ENCODE peak calls at places on chromosomes 16 and 17, in eight cellular contexts. One of them, this sample, is unnamed.

GRCh38 chr16:20510323-20510722 is 59.0 kb downstream of the ACSM2A start:
- DNase-seq in kidney epithelial cell: no peak
- DNase-seq in cardiac muscle cell: peak
- DNase-seq in uterus: no peak
- DNase-seq in BE2C: no peak
- DNase-seq in fibroblast of villous mesenchyme: no peak
- DNase-seq in astrocyte of the spinal cord: no peak
- DNase-seq in AG10803: no peak
- DNase-seq in this sample: no peak

GRCh38 chr16:21950782-21951521 is 2.2 kb upstream of the UQCRC2 start:
- DNase-seq in AG10803: peak
- DNase-seq in cardiac muscle cell: peak
- DNase-seq in BE2C: peak
- DNase-seq in kidney epithelial cell: no peak
- DNase-seq in astrocyte of the spinal cord: peak
- DNase-seq in uterus: no peak
- DNase-seq in fibroblast of villous mesenchyme: peak
- DNase-seq in this sample: peak

GRCh38 chr17:5203908-5204294 is 12.2 kb upstream of the ZNF594 start:
- DNase-seq in kidney epithelial cell: no peak
- DNase-seq in cardiac muscle cell: peak
- DNase-seq in AG10803: peak
- DNase-seq in astrocyte of the spinal cord: peak
- DNase-seq in uterus: no peak
- DNase-seq in BE2C: no peak
- DNase-seq in fibroblast of villous mesenchyme: peak
- DNase-seq in this sample: peak

GRCh38 chr16:24130494-24131085 is 125.5 kb upstream of the CACNG3 start:
- DNase-seq in BE2C: no peak
- DNase-seq in fibroblast of villous mesenchyme: no peak
- DNase-seq in AG10803: no peak
- DNase-seq in astrocyte of the spinal cord: no peak
- DNase-seq in uterus: no peak
- DNase-seq in kidney epithelial cell: no peak
- DNase-seq in cardiac muscle cell: no peak
- DNase-seq in this sample: no peak

GRCh38 chr17:41013606-41014005 is 4.7 kb upstream of the KRTAP3-1 start:
- DNase-seq in kidney epithelial cell: no peak
- DNase-seq in cardiac muscle cell: no peak
- DNase-seq in AG10803: peak
- DNase-seq in uterus: no peak
- DNase-seq in astrocyte of the spinal cord: no peak
- DNase-seq in fibroblast of villous mesenchyme: peak
- DNase-seq in BE2C: no peak
- DNase-seq in this sample: no peak

GRCh38 chr16:72434159-72434558 is 262.2 kb upstream of the PMFBP1 start:
- DNase-seq in kidney epithelial cell: no peak
- DNase-seq in uterus: no peak
- DNase-seq in astrocyte of the spinal cord: peak
- DNase-seq in fibroblast of villous mesenchyme: peak
- DNase-seq in cardiac muscle cell: peak
- DNase-seq in BE2C: no peak
- DNase-seq in AG10803: peak
- DNase-seq in this sample: peak

GRCh38 chr16:31092330-31092729 is 2.3 kb downstream of the VKORC1 start:
- DNase-seq in uterus: no peak
- DNase-seq in kidney epithelial cell: no peak
- DNase-seq in astrocyte of the spinal cord: peak
- DNase-seq in BE2C: no peak
- DNase-seq in AG10803: peak
- DNase-seq in fibroblast of villous mesenchyme: peak
- DNase-seq in cardiac muscle cell: no peak
- DNase-seq in this sample: no peak

GRCh38 chr16:54847609-54848008 is 83.1 kb upstream of the IRX5 start:
- DNase-seq in cardiac muscle cell: no peak
- DNase-seq in astrocyte of the spinal cord: no peak
- DNase-seq in AG10803: no peak
- DNase-seq in kidney epithelial cell: no peak
- DNase-seq in BE2C: no peak
- DNase-seq in uterus: no peak
- DNase-seq in fibroblast of villous mesenchyme: no peak
- DNase-seq in this sample: no peak

GRCh38 chr16:47067203-47067602 is 76.5 kb downstream of the NETO2 start:
- DNase-seq in astrocyte of the spinal cord: no peak
- DNase-seq in BE2C: no peak
- DNase-seq in kidney epithelial cell: no peak
- DNase-seq in uterus: no peak
- DNase-seq in cardiac muscle cell: no peak
- DNase-seq in AG10803: no peak
- DNase-seq in fibroblast of villous mesenchyme: no peak
- DNase-seq in this sample: no peak

GRCh38 chr16:68800257-68800875 is 43.0 kb upstream of the TANGO6 start:
- DNase-seq in kidney epithelial cell: no peak
- DNase-seq in astrocyte of the spinal cord: peak
- DNase-seq in fibroblast of villous mesenchyme: peak
- DNase-seq in BE2C: peak
- DNase-seq in uterus: peak
- DNase-seq in cardiac muscle cell: peak
- DNase-seq in AG10803: peak
- DNase-seq in this sample: peak

GRCh38 chr17:31789707-31790505 is 69.1 kb downstream of the COPRS start:
- DNase-seq in BE2C: no peak
- DNase-seq in cardiac muscle cell: no peak
- DNase-seq in astrocyte of the spinal cord: no peak
- DNase-seq in kidney epithelial cell: no peak
- DNase-seq in fibroblast of villous mesenchyme: no peak
- DNase-seq in uterus: no peak
- DNase-seq in AG10803: no peak
- DNase-seq in this sample: no peak

GRCh38 chr17:51640108-51640622 is 379.8 kb downstream of the UTP18 start:
- DNase-seq in BE2C: peak
- DNase-seq in astrocyte of the spinal cord: no peak
- DNase-seq in cardiac muscle cell: no peak
- DNase-seq in AG10803: no peak
- DNase-seq in fibroblast of villous mesenchyme: no peak
- DNase-seq in kidney epithelial cell: no peak
- DNase-seq in uterus: no peak
- DNase-seq in this sample: no peak

GRCh38 chr17:63688396-63689020 is 11.4 kb downstream of the LIMD2 start:
- DNase-seq in AG10803: no peak
- DNase-seq in astrocyte of the spinal cord: no peak
- DNase-seq in kidney epithelial cell: no peak
- DNase-seq in cardiac muscle cell: no peak
- DNase-seq in uterus: no peak
- DNase-seq in BE2C: no peak
- DNase-seq in fibroblast of villous mesenchyme: no peak
- DNase-seq in this sample: no peak

GRCh38 chr16:22055881-22056280 is 36.5 kb upstream of the VWA3A start:
- DNase-seq in astrocyte of the spinal cord: no peak
- DNase-seq in fibroblast of villous mesenchyme: no peak
- DNase-seq in cardiac muscle cell: no peak
- DNase-seq in uterus: no peak
- DNase-seq in AG10803: no peak
- DNase-seq in BE2C: peak
- DNase-seq in kidney epithelial cell: no peak
- DNase-seq in this sample: no peak

GRCh38 chr16:2950773-2951172 is 13.3 kb upstream of the KREMEN2 start:
- DNase-seq in astrocyte of the spinal cord: no peak
- DNase-seq in AG10803: no peak
- DNase-seq in BE2C: peak
- DNase-seq in kidney epithelial cell: no peak
- DNase-seq in uterus: no peak
- DNase-seq in cardiac muscle cell: no peak
- DNase-seq in fibroblast of villous mesenchyme: no peak
- DNase-seq in this sample: no peak

GRCh38 chr16:17372383-17372782 is 98.4 kb downstream of the XYLT1 start:
- DNase-seq in cardiac muscle cell: peak
- DNase-seq in kidney epithelial cell: no peak
- DNase-seq in uterus: no peak
- DNase-seq in fibroblast of villous mesenchyme: no peak
- DNase-seq in astrocyte of the spinal cord: no peak
- DNase-seq in AG10803: peak
- DNase-seq in BE2C: no peak
- DNase-seq in this sample: no peak

GRCh38 chr17:6514371-6514770 is 42.0 kb downstream of the PITPNM3 start:
- DNase-seq in BE2C: no peak
- DNase-seq in cardiac muscle cell: no peak
- DNase-seq in uterus: no peak
- DNase-seq in AG10803: no peak
- DNase-seq in fibroblast of villous mesenchyme: no peak
- DNase-seq in kidney epithelial cell: no peak
- DNase-seq in astrocyte of the spinal cord: no peak
- DNase-seq in this sample: no peak

GRCh38 chr17:28865946-28866752 is 11.3 kb downstream of the ERAL1 start:
- DNase-seq in astrocyte of the spinal cord: peak
- DNase-seq in fibroblast of villous mesenchyme: no peak
- DNase-seq in AG10803: no peak
- DNase-seq in uterus: no peak
- DNase-seq in BE2C: no peak
- DNase-seq in cardiac muscle cell: peak
- DNase-seq in kidney epithelial cell: no peak
- DNase-seq in this sample: peak

GRCh38 chr16:85750827-85751641 is at the start of gene C16orf74:
- DNase-seq in fibroblast of villous mesenchyme: peak
- DNase-seq in kidney epithelial cell: no peak
- DNase-seq in cardiac muscle cell: peak
- DNase-seq in astrocyte of the spinal cord: no peak
- DNase-seq in AG10803: peak
- DNase-seq in uterus: peak
- DNase-seq in BE2C: peak
- DNase-seq in this sample: peak

GRCh38 chr16:3822366-3823045 is 58.0 kb downstream of the CREBBP start:
- DNase-seq in BE2C: no peak
- DNase-seq in fibroblast of villous mesenchyme: peak
- DNase-seq in uterus: peak
- DNase-seq in cardiac muscle cell: peak
- DNase-seq in kidney epithelial cell: no peak
- DNase-seq in AG10803: peak
- DNase-seq in astrocyte of the spinal cord: no peak
- DNase-seq in this sample: peak

GRCh38 chr17:38879878-38880727 is 10.2 kb downstream of the LASP1 start:
- DNase-seq in uterus: peak
- DNase-seq in astrocyte of the spinal cord: peak
- DNase-seq in AG10803: peak
- DNase-seq in kidney epithelial cell: no peak
- DNase-seq in BE2C: no peak
- DNase-seq in fibroblast of villous mesenchyme: peak
- DNase-seq in cardiac muscle cell: peak
- DNase-seq in this sample: peak

GRCh38 chr17:65902165-65902564 is 289.8 kb downstream of the CEP112 start:
- DNase-seq in AG10803: no peak
- DNase-seq in kidney epithelial cell: no peak
- DNase-seq in astrocyte of the spinal cord: no peak
- DNase-seq in fibroblast of villous mesenchyme: no peak
- DNase-seq in cardiac muscle cell: no peak
- DNase-seq in uterus: no peak
- DNase-seq in BE2C: no peak
- DNase-seq in this sample: no peak

GRCh38 chr16:11501583-11502138 is 85.1 kb downstream of the LITAF start:
- DNase-seq in AG10803: no peak
- DNase-seq in fibroblast of villous mesenchyme: no peak
- DNase-seq in cardiac muscle cell: no peak
- DNase-seq in uterus: no peak
- DNase-seq in astrocyte of the spinal cord: no peak
- DNase-seq in BE2C: no peak
- DNase-seq in kidney epithelial cell: no peak
- DNase-seq in this sample: no peak

GRCh38 chr16:1912215-1912543 is 6.0 kb downstream of the HS3ST6 start:
- DNase-seq in BE2C: no peak
- DNase-seq in uterus: no peak
- DNase-seq in kidney epithelial cell: no peak
- DNase-seq in AG10803: no peak
- DNase-seq in fibroblast of villous mesenchyme: no peak
- DNase-seq in astrocyte of the spinal cord: no peak
- DNase-seq in cardiac muscle cell: no peak
- DNase-seq in this sample: no peak

GRCh38 chr16:80997139-80997798 is 9.4 kb downstream of the CMC2 start:
- DNase-seq in AG10803: peak
- DNase-seq in kidney epithelial cell: no peak
- DNase-seq in cardiac muscle cell: peak
- DNase-seq in fibroblast of villous mesenchyme: peak
- DNase-seq in BE2C: no peak
- DNase-seq in astrocyte of the spinal cord: no peak
- DNase-seq in uterus: no peak
- DNase-seq in this sample: peak

GRCh38 chr16:19169081-19169639 is 1.1 kb downstream of the SYT17 start:
- DNase-seq in uterus: no peak
- DNase-seq in cardiac muscle cell: no peak
- DNase-seq in BE2C: peak
- DNase-seq in fibroblast of villous mesenchyme: no peak
- DNase-seq in AG10803: no peak
- DNase-seq in kidney epithelial cell: no peak
- DNase-seq in astrocyte of the spinal cord: no peak
- DNase-seq in this sample: no peak

GRCh38 chr16:8691728-8692127 is 17.3 kb downstream of the ABAT start:
- DNase-seq in fibroblast of villous mesenchyme: no peak
- DNase-seq in cardiac muscle cell: no peak
- DNase-seq in astrocyte of the spinal cord: no peak
- DNase-seq in kidney epithelial cell: no peak
- DNase-seq in AG10803: no peak
- DNase-seq in uterus: no peak
- DNase-seq in BE2C: no peak
- DNase-seq in this sample: no peak

GRCh38 chr17:73650147-73650546 is 5.9 kb upstream of the SDK2 start:
- DNase-seq in BE2C: peak
- DNase-seq in cardiac muscle cell: peak
- DNase-seq in AG10803: no peak
- DNase-seq in uterus: no peak
- DNase-seq in fibroblast of villous mesenchyme: no peak
- DNase-seq in astrocyte of the spinal cord: no peak
- DNase-seq in kidney epithelial cell: no peak
- DNase-seq in this sample: no peak
- TF ChIP-seq CTCF in BE2C: peak
- TF ChIP-seq CTCF in cardiac muscle cell: peak
- TF ChIP-seq CTCF in AG10803: no peak
- TF ChIP-seq CTCF in uterus: no peak
- TF ChIP-seq CTCF in fibroblast of villous mesenchyme: peak
- TF ChIP-seq CTCF in astrocyte of the spinal cord: no peak
- TF ChIP-seq CTCF in kidney epithelial cell: no peak
- TF ChIP-seq CTCF in this sample: no peak

GRCh38 chr17:78933959-78934568 is 8.9 kb upstream of the TIMP2 start:
- DNase-seq in BE2C: peak
- DNase-seq in cardiac muscle cell: peak
- DNase-seq in astrocyte of the spinal cord: peak
- DNase-seq in fibroblast of villous mesenchyme: peak
- DNase-seq in kidney epithelial cell: peak
- DNase-seq in uterus: peak
- DNase-seq in AG10803: peak
- DNase-seq in this sample: peak
- H3K4me3 ChIP-seq in BE2C: peak
- H3K4me3 ChIP-seq in cardiac muscle cell: no peak
- H3K4me3 ChIP-seq in astrocyte of the spinal cord: no peak
- H3K4me3 ChIP-seq in fibroblast of villous mesenchyme: peak
- H3K4me3 ChIP-seq in kidney epithelial cell: no peak
- H3K4me3 ChIP-seq in uterus: peak
- H3K4me3 ChIP-seq in AG10803: peak
- H3K4me3 ChIP-seq in this sample: peak

GRCh38 chr16:74107795-74108610 is 188.6 kb upstream of the PSMD7 start:
- DNase-seq in astrocyte of the spinal cord: no peak
- DNase-seq in kidney epithelial cell: peak
- DNase-seq in cardiac muscle cell: peak
- DNase-seq in uterus: no peak
- DNase-seq in fibroblast of villous mesenchyme: peak
- DNase-seq in AG10803: peak
- DNase-seq in BE2C: peak
- DNase-seq in this sample: peak
- TF ChIP-seq CTCF in astrocyte of the spinal cord: peak
- TF ChIP-seq CTCF in kidney epithelial cell: peak
- TF ChIP-seq CTCF in cardiac muscle cell: peak
- TF ChIP-seq CTCF in uterus: no peak
- TF ChIP-seq CTCF in fibroblast of villous mesenchyme: peak
- TF ChIP-seq CTCF in AG10803: peak
- TF ChIP-seq CTCF in BE2C: peak
- TF ChIP-seq CTCF in this sample: peak

GRCh38 chr17:1644493-1645206 is 882 bp downstream of the SCARF1 start:
- DNase-seq in BE2C: no peak
- DNase-seq in uterus: no peak
- DNase-seq in fibroblast of villous mesenchyme: peak
- DNase-seq in kidney epithelial cell: no peak
- DNase-seq in astrocyte of the spinal cord: peak
- DNase-seq in AG10803: peak
- DNase-seq in cardiac muscle cell: peak
- DNase-seq in this sample: peak
- H3K4me3 ChIP-seq in BE2C: no peak
- H3K4me3 ChIP-seq in uterus: peak
- H3K4me3 ChIP-seq in fibroblast of villous mesenchyme: no peak
- H3K4me3 ChIP-seq in kidney epithelial cell: no peak
- H3K4me3 ChIP-seq in astrocyte of the spinal cord: no peak
- H3K4me3 ChIP-seq in AG10803: no peak
- H3K4me3 ChIP-seq in cardiac muscle cell: no peak
- H3K4me3 ChIP-seq in this sample: no peak